ENCODE peak calls at places on chromosomes 13 and 19, in five cellular contexts. U, Q, O, I and G are unnamed samples.

GRCh38 chr19:14556662-14557188 is 15.1 kb downstream of the NDUFB7 start:
- DNase-seq in U (peak), Q (peak), O (peak), I (peak), G (peak)

GRCh38 chr13:98451676-98452105 is 125.2 kb downstream of the STK24 start:
- DNase-seq in U (no peak), Q (no peak), O (no peak), I (no peak), G (peak)

GRCh38 chr13:21639604-21640003 is 31.3 kb upstream of the FGF9 start:
- DNase-seq in U (no peak), Q (no peak), O (no peak), I (no peak), G (no peak)

GRCh38 chr13:78436311-78436710 is 167.0 kb downstream of the POU4F1 start:
- DNase-seq in U (no peak), Q (no peak), O (no peak), I (no peak), G (no peak)

GRCh38 chr13:40275636-40276035 is 390.8 kb downstream of the FOXO1 start:
- DNase-seq in U (no peak), Q (no peak), O (no peak), I (peak), G (peak)

GRCh38 chr19:4327877-4328242 is 10.8 kb downstream of the STAP2 start:
- DNase-seq in U (no peak), Q (no peak), O (no peak), I (no peak), G (no peak)

GRCh38 chr19:18951721-18952281 is 10.8 kb upstream of the HOMER3 start:
- DNase-seq in U (no peak), Q (peak), O (no peak), I (peak), G (no peak)

GRCh38 chr19:12665281-12665573 is 1.3 kb downstream of the MAN2B1 start:
- DNase-seq in U (no peak), Q (no peak), O (peak), I (no peak), G (no peak)

GRCh38 chr13:28494861-28495585 is at the start of gene FLT1:
- DNase-seq in U (peak), Q (peak), O (peak), I (peak), G (peak)

GRCh38 chr13:99322297-99323103 is 15.3 kb upstream of the GPR183 start:
- DNase-seq in U (no peak), Q (peak), O (no peak), I (peak), G (peak)

GRCh38 chr13:36067619-36068456 is 63.3 kb downstream of the DCLK1 start:
- DNase-seq in U (no peak), Q (no peak), O (no peak), I (no peak), G (no peak)

GRCh38 chr19:19606021-19606420 is 12.5 kb downstream of the PBX4 start:
- DNase-seq in U (no peak), Q (no peak), O (peak), I (no peak), G (no peak)

GRCh38 chr19:18153555-18154134 is 682 bp downstream of the PIK3R2 start:
- DNase-seq in U (no peak), Q (no peak), O (no peak), I (peak), G (no peak)

GRCh38 chr19:40443131-40443929 is 805 bp downstream of the SERTAD3 start:
- DNase-seq in U (peak), Q (peak), O (peak), I (peak), G (peak)

GRCh38 chr19:40443930-40444180 is 280 bp downstream of the SERTAD3 start:
- DNase-seq in U (no peak), Q (no peak), O (no peak), I (no peak), G (peak)

GRCh38 chr19:40445637-40445944 is 1.5 kb upstream of the SERTAD3 start:
- DNase-seq in U (no peak), Q (no peak), O (no peak), I (no peak), G (no peak)

GRCh38 chr19:40445006-40445312 is 824 bp upstream of the SERTAD3 start:
- DNase-seq in U (no peak), Q (no peak), O (no peak), I (no peak), G (no peak)

DNA sequence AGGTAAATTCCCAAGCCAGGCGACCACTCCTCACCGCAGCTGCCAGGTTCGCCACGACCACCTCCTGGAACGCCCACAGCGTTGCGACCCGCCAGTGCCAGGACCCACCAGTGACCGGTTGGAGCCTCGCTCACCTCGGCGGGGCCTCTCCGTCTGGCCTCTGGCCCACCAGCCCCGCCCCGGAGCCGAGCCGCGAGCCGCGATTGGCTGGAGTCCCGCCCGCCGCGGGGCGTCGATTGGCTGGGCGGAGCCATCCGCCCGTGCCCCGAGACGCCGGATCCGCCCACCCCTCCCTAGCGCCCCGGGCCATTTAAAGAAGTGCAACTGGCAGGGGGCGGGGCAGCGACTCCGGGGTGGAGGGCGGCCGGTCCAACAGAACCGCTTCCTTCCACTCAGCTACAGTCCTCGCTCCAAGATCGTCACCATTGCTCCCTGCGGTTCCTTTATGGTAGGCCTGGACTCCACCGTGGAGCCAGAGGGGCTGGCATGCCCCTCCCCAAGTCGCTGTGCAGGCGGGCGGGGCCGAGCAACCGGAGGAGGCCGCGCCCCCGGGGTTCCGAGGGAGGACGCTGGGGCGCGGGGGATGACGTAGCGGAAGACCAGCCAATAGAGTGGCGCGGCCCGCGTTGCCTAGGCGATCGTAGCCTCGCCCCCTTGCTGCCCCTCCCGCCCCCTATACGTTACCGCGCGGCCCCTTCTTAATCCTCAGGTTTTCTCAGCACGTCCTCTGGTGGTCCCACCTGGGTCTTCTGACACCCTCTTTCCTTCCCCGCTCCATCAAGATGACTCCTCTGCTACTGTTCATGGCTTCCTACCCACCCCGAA is at the start of gene SERTAD3:
- DNase-seq in U (peak), Q (peak), O (peak), I (peak), G (peak)
- TF ChIP-seq CTCF in U (no peak), Q (peak), O (peak), I (no peak), G (peak)

GRCh38 chr19:33234092-33234491 is 8.4 kb upstream of the SLC7A10 start:
- DNase-seq in U (no peak), Q (no peak), O (no peak), I (no peak), G (no peak)

GRCh38 chr19:33235996-33236350 is 10.3 kb upstream of the SLC7A10 start:
- DNase-seq in U (no peak), Q (no peak), O (no peak), I (no peak), G (no peak)

GRCh38 chr19:33234736-33235135 is 9.1 kb upstream of the SLC7A10 start:
- DNase-seq in U (no peak), Q (no peak), O (no peak), I (no peak), G (no peak)

GRCh38 chr19:33236696-33237390 is 11.2 kb upstream of the SLC7A10 start:
- DNase-seq in U (no peak), Q (no peak), O (no peak), I (no peak), G (no peak)

GRCh38 chr19:33235269-33235995 is 9.8 kb upstream of the SLC7A10 start:
- DNase-seq in U (peak), Q (peak), O (peak), I (peak), G (peak)
- H3K4me3 ChIP-seq in U (no peak), Q (no peak), O (peak), I (no peak), G (no peak)

GRCh38 chr13:100594731-100595130 is 6.1 kb upstream of the GGACT start:
- DNase-seq in U (no peak), Q (no peak), O (peak), I (no peak), G (no peak)
- TF ChIP-seq CTCF in U (no peak), Q (peak), O (no peak), I (peak), G (peak)

DNA sequence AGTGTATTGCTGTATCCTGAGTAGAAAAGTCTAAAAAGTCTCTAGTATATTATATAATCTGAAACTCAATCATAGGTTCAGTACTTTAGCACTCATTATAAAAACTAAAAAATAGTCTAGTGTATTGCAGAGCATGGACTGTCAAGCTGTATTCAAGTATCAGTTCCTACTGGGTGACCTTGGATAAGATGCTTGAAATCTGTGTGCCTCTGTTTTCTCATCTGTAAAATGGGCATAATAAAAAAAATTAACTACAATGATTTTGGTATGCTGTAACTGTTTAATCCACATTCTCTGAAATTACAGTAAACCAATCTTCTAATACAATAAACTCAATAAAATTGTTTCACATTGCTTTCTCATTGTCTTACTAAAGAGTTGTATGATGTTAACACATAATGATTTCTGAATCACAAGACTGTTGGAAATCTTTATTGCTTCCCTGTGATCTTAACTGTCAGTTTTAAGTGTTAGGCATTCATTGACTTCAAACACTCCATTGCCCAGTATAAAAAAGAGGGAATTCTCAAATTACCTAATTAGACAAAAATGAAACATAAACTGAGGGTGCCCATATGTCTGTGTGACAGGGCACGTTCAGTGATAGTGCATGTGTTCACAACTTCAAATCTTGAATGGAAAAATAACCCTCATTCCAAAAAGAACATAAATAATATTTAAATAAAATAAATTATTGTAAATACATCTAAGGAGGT is 2.2 kb downstream of the STARD13 start:
- DNase-seq in U (no peak), Q (peak), O (no peak), I (no peak), G (no peak)
- H3K4me3 ChIP-seq in U (no peak), Q (peak), O (peak), I (peak), G (peak)

GRCh38 chr19:51514866-51515481 is 13.4 kb upstream of the SIGLEC12 start:
- DNase-seq in U (no peak), Q (peak), O (no peak), I (peak), G (peak)

GRCh38 chr19:51508059-51508733 is 6.6 kb upstream of the SIGLEC12 start:
- DNase-seq in U (no peak), Q (no peak), O (no peak), I (no peak), G (no peak)

GRCh38 chr19:51509823-51510660 is 8.4 kb upstream of the SIGLEC12 start:
- DNase-seq in U (no peak), Q (no peak), O (no peak), I (no peak), G (no peak)

GRCh38 chr19:51513968-51514367 is 12.4 kb upstream of the SIGLEC12 start:
- DNase-seq in U (no peak), Q (no peak), O (no peak), I (no peak), G (no peak)

GRCh38 chr19:51511353-51511752 is 9.8 kb upstream of the SIGLEC12 start:
- DNase-seq in U (no peak), Q (no peak), O (no peak), I (no peak), G (no peak)
- TF ChIP-seq CTCF in U (no peak), Q (peak), O (no peak), I (peak), G (peak)

GRCh38 chr19:47427241-47428176 is 8.2 kb upstream of the MEIS3 start:
- DNase-seq in U (peak), Q (peak), O (peak), I (peak), G (peak)
- H3K4me3 ChIP-seq in U (no peak), Q (no peak), O (peak), I (peak), G (no peak)